ENCODE peak calls at places on chromosomes 1 and 21, in seven cellular contexts. Y, P, U, A, N, I and O are unnamed samples.

GRCh38 chr1:113788802-113789201 is 23.5 kb downstream of the RSBN1 start:
- DNase-seq in U (no peak), A (no peak), P (no peak), I (no peak), N (no peak), Y (no peak), O (no peak)

GRCh38 chr1:183632964-183633363 is 2.6 kb downstream of the ARPC5 start:
- DNase-seq in A (no peak), I (no peak), U (no peak), N (no peak), P (no peak), Y (no peak), O (no peak)

GRCh38 chr1:29991815-29992214 is 731.6 kb downstream of the MATN1 start:
- DNase-seq in Y (no peak), A (no peak), P (no peak), U (no peak), N (no peak), I (no peak), O (no peak)

GRCh38 chr1:75786901-75787455 is 922 bp downstream of the RABGGTB start:
- DNase-seq in U (no peak), N (no peak), Y (no peak), I (no peak), A (no peak), P (no peak), O (no peak)

GRCh38 chr1:156743367-156744302 is 2.7 kb upstream of the MRPL24 start:
- DNase-seq in N (no peak), U (no peak), P (no peak), Y (no peak), I (no peak), A (no peak), O (no peak)

GRCh38 chr1:244022301-244022700 is 28.8 kb upstream of the ZBTB18 start:
- DNase-seq in P (no peak), I (no peak), Y (no peak), A (no peak), N (no peak), U (no peak), O (no peak)

GRCh38 chr1:155166006-155166372 is 7.1 kb downstream of the KRTCAP2 start:
- DNase-seq in P (peak; percentile 11), U (no peak), Y (peak; percentile 45), A (no peak), I (no peak), N (peak; percentile 54), O (no peak)

GRCh38 chr21:28632718-28633408 is 359.8 kb downstream of the LTN1 start:
- DNase-seq in A (no peak), P (no peak), U (no peak), I (no peak), Y (no peak), N (no peak), O (no peak)

GRCh38 chr1:223223091-223223995 is 80.3 kb upstream of the TLR5 start:
- DNase-seq in P (no peak), A (no peak), Y (no peak), N (no peak), U (no peak), I (no peak), O (no peak)

GRCh38 chr1:4562321-4562720 is 92.1 kb upstream of the AJAP1 start:
- DNase-seq in A (no peak), I (no peak), Y (no peak), U (no peak), P (no peak), N (no peak), O (no peak)

GRCh38 chr1:13623021-13623637 is 39.5 kb downstream of the PDPN start:
- DNase-seq in N (no peak), A (no peak), Y (no peak), P (no peak), I (no peak), U (no peak), O (no peak)

GRCh38 chr1:40014812-40015594 is 25.5 kb upstream of the CAP1 start:
- DNase-seq in P (no peak), Y (no peak), A (no peak), U (no peak), I (no peak), N (no peak), O (no peak)

GRCh38 chr1:162373541-162374375 is 2.9 kb downstream of the SPATA46 start:
- DNase-seq in N (no peak), Y (no peak), U (no peak), P (no peak), I (no peak), A (no peak), O (no peak)

GRCh38 chr1:153404768-153405167 is 11.6 kb upstream of the S100A7A start:
- DNase-seq in P (no peak), N (peak; percentile 12), A (peak; percentile 40), U (peak; percentile 36), I (peak; percentile 32), Y (peak; percentile 92), O (peak; percentile 47)

GRCh38 chr1:162660598-162660997 is 28.3 kb downstream of the DDR2 start:
- DNase-seq in U (no peak), Y (no peak), I (no peak), P (no peak), A (no peak), N (no peak), O (no peak)

GRCh38 chr1:64396817-64397216 is 73.1 kb upstream of the CACHD1 start:
- DNase-seq in Y (no peak), N (no peak), A (no peak), I (no peak), U (no peak), P (no peak), O (no peak)

GRCh38 chr1:19209439-19209989 is 552 bp downstream of the UBR4 start:
- DNase-seq in Y (no peak), I (peak; percentile 32), P (peak; percentile 51), U (peak; percentile 6), N (peak; percentile 26), A (peak; percentile 19), O (peak; percentile 18)

GRCh38 chr21:42830456-42831455 is 48.6 kb downstream of the WDR4 start:
- DNase-seq in A (no peak), I (no peak), Y (peak; percentile 69), U (no peak), N (no peak), P (peak; percentile 15), O (no peak)

GRCh38 chr1:36248250-36248894 is 24.1 kb downstream of the THRAP3 start:
- DNase-seq in Y (no peak), A (peak; percentile 35), P (no peak), U (no peak), N (no peak), I (no peak), O (no peak)

GRCh38 chr1:115927971-115928370 is 48.3 kb upstream of the SLC22A15 start:
- DNase-seq in I (no peak), P (no peak), N (no peak), A (no peak), U (no peak), Y (no peak), O (no peak)

GRCh38 chr1:33618636-33619035 is 146.2 kb downstream of the ZSCAN20 start:
- DNase-seq in I (no peak), A (no peak), Y (no peak), P (no peak), U (no peak), N (no peak), O (no peak)

GRCh38 chr1:33624991-33625870 is 152.8 kb downstream of the ZSCAN20 start:
- DNase-seq in A (no peak), Y (no peak), U (no peak), P (no peak), I (no peak), N (no peak), O (no peak)

GRCh38 chr1:33624261-33624990 is 152.0 kb downstream of the ZSCAN20 start:
- DNase-seq in I (no peak), U (no peak), A (no peak), Y (no peak), P (no peak), N (no peak), O (no peak)

GRCh38 chr1:33626801-33627200 is 154.4 kb downstream of the ZSCAN20 start:
- DNase-seq in A (no peak), I (no peak), U (no peak), N (no peak), P (no peak), Y (no peak), O (no peak)

GRCh38 chr1:33623811-33624210 is 151.4 kb downstream of the ZSCAN20 start:
- DNase-seq in N (no peak), A (no peak), U (no peak), Y (no peak), I (no peak), P (no peak), O (no peak)
- H3K27me3 ChIP-seq in N (no peaks in the 10 kb centered on the region), A (no peaks in the 10 kb centered on the region), U (peaks cover 10% of the 10 kb centered on the region), Y (no peaks in the 10 kb centered on the region), I (peaks cover 3% of the 10 kb centered on the region), P (no peaks in the 10 kb centered on the region), O (no peaks in the 10 kb centered on the region)

GRCh38 chr1:6962956-6963915 is 178.0 kb downstream of the CAMTA1 start:
- DNase-seq in Y (no peak), U (peak; percentile 20), N (peak; percentile 76), I (peak; percentile 37), P (peak; percentile 35), A (peak; percentile 48), O (no peak)
- H3K27me3 ChIP-seq in Y (peaks cover 10% of the 10 kb centered on the region), U (no peaks in the 10 kb centered on the region), N (peaks cover 20% of the 10 kb centered on the region), I (peaks cover 11% of the 10 kb centered on the region), P (no peaks in the 10 kb centered on the region), A (peaks cover 49% of the 10 kb centered on the region), O (no peaks in the 10 kb centered on the region)

DNA sequence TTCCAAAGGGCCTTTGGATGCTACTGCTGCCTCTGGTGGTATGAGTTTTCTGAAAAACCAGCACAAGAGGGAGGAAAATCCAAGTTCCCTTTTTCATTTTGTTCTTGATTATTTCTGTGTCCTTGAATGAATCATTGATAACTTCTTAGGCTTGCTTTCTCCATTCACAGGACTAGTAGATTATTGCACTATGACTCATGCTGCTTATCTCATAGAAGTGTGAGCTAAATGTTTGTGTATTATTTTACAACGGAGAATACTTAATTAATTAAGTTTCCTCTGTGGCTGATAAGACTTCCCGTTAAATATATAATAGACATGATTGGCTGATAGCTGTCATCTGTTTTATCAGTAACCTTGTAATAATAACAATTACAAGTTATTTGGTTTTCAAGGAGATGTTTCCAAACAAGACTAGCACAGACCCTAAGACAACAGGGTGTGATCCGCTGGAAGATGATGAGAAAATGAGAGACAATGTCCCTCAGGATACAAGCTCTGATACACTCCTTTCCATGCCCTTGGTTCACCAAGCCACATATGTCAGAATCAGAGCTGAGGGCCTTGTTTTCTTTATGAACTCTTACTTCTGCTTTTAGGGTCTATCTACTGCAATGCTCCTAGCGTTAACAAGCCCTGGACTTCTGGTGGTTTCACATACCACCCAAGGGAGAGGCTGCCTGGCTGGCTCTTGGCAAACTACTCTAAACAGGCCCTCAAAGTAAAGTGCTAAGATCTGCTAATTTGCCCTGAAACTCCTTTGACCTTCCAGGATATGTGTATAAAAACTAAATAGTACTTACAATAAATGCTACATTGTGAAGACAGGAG is 1078.3 kb downstream of the TTLL7 start:
- DNase-seq in Y (no peak), U (no peak), I (no peak), N (no peak), P (no peak), A (no peak), O (no peak)
- H3K27me3 ChIP-seq in Y (no peaks in the 10 kb centered on the region), U (no peaks in the 10 kb centered on the region), I (no peaks in the 10 kb centered on the region), N (no peaks in the 10 kb centered on the region), P (no peaks in the 10 kb centered on the region), A (no peaks in the 10 kb centered on the region), O (no peaks in the 10 kb centered on the region)

DNA sequence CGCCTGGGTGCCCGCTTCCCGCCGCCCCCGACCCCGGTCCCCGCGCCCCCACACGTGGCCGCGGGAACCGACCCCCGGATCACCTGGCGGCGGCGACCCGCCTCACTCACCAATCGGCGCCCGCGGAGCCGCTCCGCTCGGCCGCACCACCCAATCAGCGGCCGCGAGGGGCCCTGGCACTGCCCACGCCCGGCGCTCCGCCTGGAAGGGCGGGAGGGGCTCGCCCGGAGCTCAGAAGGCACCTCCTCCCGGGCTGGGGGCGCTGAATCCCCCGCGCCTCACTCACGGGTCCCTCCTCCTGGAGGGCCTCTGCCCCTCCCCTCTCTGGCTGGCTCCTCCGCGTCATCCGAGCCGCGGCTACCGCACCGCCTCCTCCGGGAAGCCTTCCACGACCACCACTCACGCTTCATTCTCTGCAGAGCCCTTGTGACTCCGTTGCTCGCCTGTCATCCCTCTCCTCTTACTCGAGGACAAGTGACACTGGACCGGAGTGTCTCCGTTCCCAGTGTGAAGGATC is 374 bp downstream of the SH2D5 start:
- DNase-seq in Y (peak; percentile 88), I (peak; percentile 53), U (peak; percentile 36), A (peak; percentile 52), N (no peak), P (peak; percentile 52), O (peak; percentile 79)
- H3K27me3 ChIP-seq in Y (peaks cover 28% of the 10 kb centered on the region), I (peaks cover 8% of the 10 kb centered on the region), U (no peaks in the 10 kb centered on the region), A (peaks cover 53% of the 10 kb centered on the region), N (peaks cover 40% of the 10 kb centered on the region), P (no peaks in the 10 kb centered on the region), O (no peaks in the 10 kb centered on the region)